ENCODE peak calls at places on chromosomes 7 and 10, in five cellular contexts. G is Peyer's patch, Y is astrocyte of the cerebellum, J is omental fat pad, U is endothelial cell. A is an unnamed sample.

GRCh38 chr7:41938371-41938770 is 235.5 kb upstream of the INHBA start:
- DNase-seq in J (no peak), G (no peak), U (no peak), Y (no peak), A (no peak)

GRCh38 chr7:135271255-135271615 is 37.6 kb downstream of the STRA8 start:
- DNase-seq in Y (no peak), U (no peak), J (no peak), G (no peak), A (no peak)

GRCh38 chr10:113073549-113074189 is 123.6 kb downstream of the TCF7L2 start:
- DNase-seq in U (no peak), Y (peak), J (peak), G (no peak), A (no peak)

GRCh38 chr10:132836832-132837540 is 51.0 kb upstream of the NKX6-2 start:
- DNase-seq in U (peak), G (no peak), Y (no peak), J (no peak), A (peak)

GRCh38 chr10:75611972-75612331 is 180.5 kb downstream of the LRMDA start:
- DNase-seq in Y (no peak), G (no peak), J (no peak), U (no peak), A (no peak)

GRCh38 chr10:77007836-77008235 is 629.8 kb downstream of the KCNMA1 start:
- DNase-seq in U (no peak), G (no peak), Y (no peak), J (no peak), A (no peak)

GRCh38 chr7:40644454-40645188 is 509.8 kb downstream of the SUGCT start:
- DNase-seq in G (no peak), U (no peak), Y (no peak), J (no peak), A (no peak)

GRCh38 chr10:131839351-131839750 is 61.5 kb upstream of the PPP2R2D start:
- DNase-seq in J (no peak), G (no peak), Y (no peak), U (no peak), A (peak)

GRCh38 chr7:127932496-127932895 is 98.7 kb downstream of the LRRC4 start:
- DNase-seq in Y (no peak), J (no peak), G (no peak), U (no peak), A (no peak)

GRCh38 chr7:125668321-125668993 is 738.8 kb upstream of the POT1 start:
- DNase-seq in U (no peak), G (no peak), Y (no peak), J (no peak), A (no peak)

GRCh38 chr10:99906470-99906869 is 103.3 kb downstream of the DNMBP start:
- DNase-seq in J (no peak), Y (peak), U (no peak), G (no peak), A (no peak)

GRCh38 chr7:67618569-67619543 is 622.2 kb downstream of the TYW1 start:
- DNase-seq in Y (no peak), J (no peak), G (no peak), U (no peak), A (peak)

GRCh38 chr10:66349726-66350125 is 576.1 kb upstream of the LRRTM3 start:
- DNase-seq in J (no peak), Y (peak), G (no peak), U (no peak), A (no peak)

GRCh38 chr7:45677311-45677900 is 103.2 kb downstream of the ADCY1 start:
- DNase-seq in Y (no peak), J (no peak), U (no peak), G (no peak), A (no peak)

GRCh38 chr7:109901916-109902315 is 1189.0 kb upstream of the LRRN3 start:
- DNase-seq in U (no peak), Y (peak), G (no peak), J (no peak), A (no peak)

GRCh38 chr10:60189861-60190475 is 199.7 kb downstream of the ANK3 start:
- DNase-seq in J (no peak), G (no peak), U (no peak), Y (no peak), A (no peak)

GRCh38 chr10:12013926-12014325 is 28.7 kb downstream of the UPF2 start:
- DNase-seq in J (no peak), G (no peak), Y (no peak), U (no peak), A (no peak)

GRCh38 chr7:665251-665650 is 61.2 kb upstream of the DNAAF5 start:
- DNase-seq in G (no peak), Y (peak), J (no peak), U (no peak), A (no peak)

GRCh38 chr10:119575998-119576397 is 20.8 kb downstream of the TIAL1 start:
- DNase-seq in G (no peak), U (no peak), J (no peak), Y (no peak), A (no peak)

GRCh38 chr7:44167920-44168319 is 21.3 kb downstream of the GCK start:
- DNase-seq in U (no peak), J (no peak), Y (no peak), G (no peak), A (no peak)

GRCh38 chr7:142557971-142558582 is 191.2 kb upstream of the PRSS1 start:
- DNase-seq in U (peak), G (peak), Y (no peak), J (no peak), A (peak)

GRCh38 chr7:142553216-142553615 is 196.1 kb upstream of the PRSS1 start:
- DNase-seq in U (no peak), J (no peak), G (no peak), Y (no peak), A (no peak)

GRCh38 chr7:142560166-142560565 is 189.1 kb upstream of the PRSS1 start:
- DNase-seq in U (no peak), J (no peak), G (no peak), Y (no peak), A (no peak)

GRCh38 chr7:142554555-142555532 is 194.4 kb upstream of the PRSS1 start:
- DNase-seq in Y (no peak), G (no peak), J (no peak), U (no peak), A (no peak)

DNA sequence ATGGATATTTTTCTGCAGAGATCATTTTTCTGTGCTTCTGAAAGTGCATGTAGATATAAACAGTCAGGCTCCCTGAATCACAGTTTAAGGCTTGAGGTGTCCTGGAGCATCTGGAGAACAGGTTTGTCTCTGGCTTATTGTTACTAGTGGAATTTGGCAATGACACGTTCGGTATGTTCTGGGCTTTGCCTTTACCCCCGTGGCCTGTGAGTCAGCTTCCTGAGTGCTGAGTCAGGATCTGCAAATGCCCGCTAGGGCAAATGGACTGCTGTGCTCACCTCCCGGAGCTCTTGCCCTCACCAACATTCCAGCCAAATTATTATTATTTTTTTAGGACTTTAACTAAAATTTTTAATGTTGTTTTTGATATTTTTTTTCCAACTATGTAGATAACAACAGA is 192.5 kb upstream of the PRSS1 start:
- DNase-seq in U (peak), J (peak), G (no peak), Y (peak), A (no peak)
- TF ChIP-seq CTCF in U (no peak), J (no peak), G (peak), Y (peak), A (no peak)

GRCh38 chr10:14391342-14391741 is 60.6 kb upstream of the FRMD4A start:
- DNase-seq in J (no peak), G (no peak), Y (no peak), U (no peak), A (no peak)

GRCh38 chr10:14394179-14394578 is 63.5 kb upstream of the FRMD4A start:
- DNase-seq in J (no peak), U (no peak), Y (no peak), G (no peak), A (no peak)

GRCh38 chr10:14399641-14400040 is 68.9 kb upstream of the FRMD4A start:
- DNase-seq in J (no peak), G (no peak), U (no peak), Y (no peak), A (no peak)

GRCh38 chr10:14397069-14397468 is 66.3 kb upstream of the FRMD4A start:
- DNase-seq in G (no peak), J (no peak), Y (peak), U (no peak), A (no peak)

GRCh38 chr10:14396441-14397048 is 65.8 kb upstream of the FRMD4A start:
- DNase-seq in U (no peak), Y (peak), G (no peak), J (no peak), A (no peak)
- TF ChIP-seq CTCF in U (peak), Y (peak), G (peak), J (no peak), A (peak)

DNA sequence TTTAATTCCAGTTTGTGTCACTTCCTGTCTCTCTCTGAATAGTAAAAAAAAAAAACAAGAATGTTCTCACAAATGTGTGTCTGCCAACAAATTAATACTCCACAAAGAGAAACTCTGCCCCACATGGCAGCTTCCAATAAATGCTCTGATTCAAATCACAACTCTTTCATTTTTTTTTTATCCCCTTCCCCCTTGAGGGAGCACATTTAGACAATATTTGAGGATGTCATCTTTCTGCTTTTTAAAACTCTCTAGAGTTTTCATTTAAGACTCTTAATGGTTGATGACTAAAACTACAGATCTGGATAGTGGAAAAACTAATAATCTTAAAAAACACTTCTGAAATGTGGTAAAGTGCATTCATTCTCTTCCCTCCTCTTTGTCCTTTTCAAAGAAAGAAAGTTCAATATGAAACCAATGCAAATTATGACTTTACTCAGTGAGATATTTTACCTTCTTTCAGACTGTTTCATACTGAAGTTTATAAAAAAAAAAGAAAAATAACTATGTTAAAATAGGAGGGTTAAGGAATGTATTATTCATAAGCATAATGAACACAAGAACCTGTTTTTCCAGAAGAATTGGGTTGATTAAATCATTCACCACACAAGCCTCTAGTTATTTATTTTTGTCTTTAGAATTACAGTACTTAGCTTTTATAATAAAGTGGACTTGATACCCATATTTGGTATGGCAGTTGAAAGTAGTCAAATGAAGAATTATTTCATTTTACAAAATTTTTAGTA is 42.4 kb downstream of the ARID5B start:
- DNase-seq in G (no peak), J (no peak), U (no peak), Y (peak), A (no peak)
- TF ChIP-seq CTCF in G (peak), J (no peak), U (no peak), Y (no peak), A (no peak)

GRCh38 chr10:73772280-73773151 is 9.3 kb upstream of the CHCHD1 start:
- DNase-seq in J (peak), G (peak), U (peak), Y (no peak), A (peak)
- TF ChIP-seq CTCF in J (no peak), G (peak), U (no peak), Y (peak), A (no peak)

DNA sequence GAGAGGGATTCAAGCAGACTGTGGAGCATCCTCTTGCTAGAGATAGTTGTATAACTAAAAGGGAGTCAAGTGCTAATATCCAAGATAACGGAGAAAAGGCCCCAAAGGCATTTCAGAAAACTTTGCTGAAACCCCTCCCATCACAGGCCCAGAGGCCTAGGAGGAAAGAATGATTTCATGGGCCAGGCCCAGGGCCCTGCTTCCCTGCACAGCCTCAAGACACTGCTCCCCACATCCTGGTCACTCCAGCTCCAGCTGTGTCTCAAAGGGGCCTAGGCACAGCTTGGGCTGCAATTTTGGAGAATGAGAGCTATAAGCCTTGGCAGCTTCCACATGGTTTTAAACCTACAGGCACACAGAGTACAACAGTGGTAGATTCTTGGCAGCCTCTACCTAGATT is 85.6 kb downstream of the OR13A1 start:
- DNase-seq in G (no peak), Y (no peak), J (no peak), U (no peak), A (no peak)
- TF ChIP-seq CTCF in G (no peak), Y (no peak), J (no peak), U (no peak), A (no peak)